ENCODE peak calls at places on chromosomes 6 and 20, in five cellular contexts. J, B, N, P and E are unnamed samples.

GRCh38 chr6:145018027-145018426 is 717.3 kb downstream of the EPM2A start:
- DNase-seq in B (no peak), J (no peak), P (no peak), N (no peak), E (no peak)

GRCh38 chr20:17570347-17571152 is 675 bp downstream of the DSTN start:
- DNase-seq in B (peak; percentile 33), P (peak; percentile 69), J (no peak), N (peak; percentile 15), E (no peak)

GRCh38 chr6:30002871-30003270 is 58.2 kb upstream of the POLR1H start:
- DNase-seq in J (no peak), N (no peak), B (peak; percentile 48), P (no peak), E (no peak)

GRCh38 chr6:31814677-31815024 is 432 bp downstream of the HSPA1L start:
- DNase-seq in J (peak; percentile 89), P (peak; percentile 96), N (peak; percentile 90), B (peak; percentile 97), E (peak; percentile 67)

GRCh38 chr6:36301085-36301658 is 31.3 kb downstream of the PNPLA1 start:
- DNase-seq in P (no peak), B (peak; percentile 6), N (no peak), J (no peak), E (no peak)

GRCh38 chr6:136059308-136059707 is 190.8 kb downstream of the MTFR2 start:
- DNase-seq in J (no peak), P (no peak), B (no peak), N (no peak), E (no peak)

GRCh38 chr6:84547341-84547794 is 217.0 kb downstream of the TBX18 start:
- DNase-seq in N (no peak), B (no peak), J (no peak), P (no peak), E (peak; percentile 31)

GRCh38 chr20:29452186-29452585 is 1805.3 kb upstream of the DEFB115 start:
- DNase-seq in P (no peak), J (no peak), B (no peak), N (no peak), E (no peak)

GRCh38 chr6:132392792-132393191 is 8.5 kb downstream of the MOXD1 start:
- DNase-seq in P (peak; percentile 15), J (no peak), N (peak; percentile 51), B (no peak), E (no peak)

GRCh38 chr6:28258877-28259777 is at the start of gene NKAPL:
- DNase-seq in N (no peak), B (peak; percentile 46), J (no peak), P (peak; percentile 46), E (no peak)

GRCh38 chr6:135935951-135936601 is 84.6 kb downstream of the PDE7B start:
- DNase-seq in J (no peak), B (peak; percentile 75), P (no peak), N (no peak), E (no peak)

GRCh38 chr20:14720251-14720650 is 382.8 kb upstream of the FLRT3 start:
- DNase-seq in N (no peak), P (peak; percentile 19), J (no peak), B (no peak), E (no peak)

GRCh38 chr6:9316831-9317230 is 881.5 kb upstream of the SLC35B3 start:
- DNase-seq in B (no peak), P (no peak), J (no peak), N (no peak), E (no peak)

GRCh38 chr20:32189691-32190607 is 17.6 kb downstream of the PLAGL2 start:
- DNase-seq in J (no peak), B (peak; percentile 11), P (peak; percentile 41), N (no peak), E (no peak)

GRCh38 chr6:32843979-32844838 is at the start of gene PSMB8:
- DNase-seq in P (peak; percentile 96), J (peak; percentile 88), B (peak; percentile 90), N (peak; percentile 92), E (peak; percentile 98)

GRCh38 chr6:154482858-154483257 is 27.6 kb downstream of the CNKSR3 start:
- DNase-seq in J (no peak), N (no peak), B (peak; percentile 21), P (peak; percentile 95), E (no peak)

GRCh38 chr20:52150440-52151258 is 40.9 kb downstream of the ZFP64 start:
- DNase-seq in P (peak; percentile 72), B (peak; percentile 58), N (peak; percentile 33), J (no peak), E (peak; percentile 24)

GRCh38 chr6:100753421-100753820 is 127.7 kb downstream of the ASCC3 start:
- DNase-seq in J (no peak), P (no peak), B (no peak), N (no peak), E (no peak)

GRCh38 chr20:57707849-57708693 is 1.7 kb downstream of the PMEPA1 start:
- DNase-seq in P (peak; percentile 23), B (no peak), J (no peak), N (no peak), E (no peak)

GRCh38 chr20:17622851-17623508 is 53.1 kb downstream of the DSTN start:
- DNase-seq in P (no peak), B (no peak), J (no peak), N (no peak), E (no peak)

GRCh38 chr6:24357336-24358218 is at the start of gene DCDC2:
- DNase-seq in N (no peak), J (no peak), P (no peak), B (no peak), E (no peak)
- TF ChIP-seq POLR2A in N (no peak), J (no peak), P (no peak), B (no peak), E (no peak)

GRCh38 chr6:113182370-113183141 is 674.6 kb upstream of the MARCKS start:
- DNase-seq in N (no peak), P (peak; percentile 82), B (peak; percentile 83), J (no peak), E (no peak)
- H3K9ac ChIP-seq in N (no peak overlapping the region), P (peak overlapping the region; percentile 65), B (no peak overlapping the region), J (no peak overlapping the region), E (no peak overlapping the region)

GRCh38 chr6:73511796-73512195 is 9.0 kb downstream of the EEF1A1 start:
- DNase-seq in N (no peak), B (peak; percentile 8), J (no peak), P (peak; percentile 7), E (no peak)

GRCh38 chr6:73515204-73516101 is 5.4 kb downstream of the EEF1A1 start:
- DNase-seq in P (peak; percentile 84), J (no peak), N (no peak), B (peak; percentile 88), E (no peak)

GRCh38 chr6:73513496-73513854 is 7.4 kb downstream of the EEF1A1 start:
- DNase-seq in B (peak; percentile 51), N (no peak), J (no peak), P (peak; percentile 30), E (no peak)

GRCh38 chr6:73516712-73517489 is 3.9 kb downstream of the EEF1A1 start:
- DNase-seq in B (peak; percentile 14), N (no peak), P (peak; percentile 14), J (no peak), E (no peak)

DNA sequence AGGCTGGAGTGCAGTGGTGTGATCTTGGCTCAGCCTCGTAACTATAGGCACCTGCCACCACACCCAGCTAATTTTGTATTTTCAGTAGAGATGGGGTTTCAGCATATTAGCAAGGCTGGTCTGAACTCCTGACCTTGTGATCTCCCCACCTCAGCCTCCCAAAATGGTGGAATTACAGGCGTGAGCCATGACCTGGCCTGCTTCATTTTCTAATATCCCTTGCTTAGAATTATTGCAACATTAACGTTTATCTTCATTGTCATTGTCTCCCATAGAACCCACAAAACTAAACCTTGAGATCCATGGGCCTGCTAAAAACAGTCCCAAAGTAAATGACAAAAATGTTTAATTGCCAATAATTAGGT is 6.1 kb downstream of the EEF1A1 start:
- DNase-seq in J (no peak), P (peak; percentile 9), B (peak; percentile 34), N (no peak), E (no peak)
- TF ChIP-seq POLR2A in J (no peak), P (no peak), B (no peak), N (no peak), E (no peak)

GRCh38 chr6:5846335-5846734 is 160.4 kb downstream of the NRN1 start:
- DNase-seq in J (no peak), P (no peak), B (no peak), N (no peak), E (no peak)

GRCh38 chr6:5851261-5851757 is 155.4 kb downstream of the NRN1 start:
- DNase-seq in J (peak; percentile 38), P (peak; percentile 19), N (no peak), B (no peak), E (no peak)

GRCh38 chr6:5846889-5847288 is 159.8 kb downstream of the NRN1 start:
- DNase-seq in B (no peak), J (no peak), N (no peak), P (no peak), E (no peak)

GRCh38 chr6:5854900-5855299 is 151.8 kb downstream of the NRN1 start:
- DNase-seq in B (no peak), P (no peak), N (no peak), J (no peak), E (no peak)

GRCh38 chr6:5850848-5851255 is 155.9 kb downstream of the NRN1 start:
- DNase-seq in N (no peak), P (no peak), J (peak; percentile 62), B (no peak), E (no peak)
- H3K9ac ChIP-seq in N (no peak overlapping the region), P (no peak overlapping the region), J (no peak overlapping the region), B (no peak overlapping the region), E (no peak overlapping the region)

GRCh38 chr6:46652603-46653438 is at the start of the genes CYP39A1 and SLC25A27:
- DNase-seq in N (peak; percentile 74), B (peak; percentile 59), P (peak; percentile 89), J (peak; percentile 60), E (no peak)
- TF ChIP-seq POLR2A in N (peak; percentile 39), B (no peak), P (no peak), J (no peak), E (no peak)